ENCODE peak calls at places on chromosomes 6 and 20, in six cellular contexts. X is lower leg skin; J is fibroblast of lung; K is heart right ventricle; R is breast epithelium; T is CD8-positive, alpha-beta T cell. Z is an unnamed sample.

GRCh38 chr6:166736606-166737005 is 109.6 kb upstream of the RPS6KA2 start:
- DNase-seq in X (no peak), J (peak; percentile 21), K (no peak), R (no peak), T (no peak), Z (peak; percentile 37)

GRCh38 chr20:21571841-21572690 is 58.2 kb upstream of the NKX2-2 start:
- DNase-seq in X (no peak), J (peak; percentile 6), K (no peak), R (no peak), T (no peak), Z (peak; percentile 1)

GRCh38 chr6:106173480-106173879 is 87.3 kb downstream of the PRDM1 start:
- DNase-seq in X (no peak), J (no peak), K (no peak), R (no peak), T (no peak), Z (no peak)

GRCh38 chr20:41643504-41643938 is 25.3 kb upstream of the CHD6 start:
- DNase-seq in X (no peak), J (no peak), K (peak; percentile 13), R (no peak), T (no peak), Z (no peak)

GRCh38 chr20:53841741-53842140 is 228.7 kb downstream of the BCAS1 start:
- DNase-seq in X (no peak), J (no peak), K (no peak), R (no peak), T (no peak), Z (no peak)

GRCh38 chr20:25272223-25273000 is 24.5 kb downstream of the PYGB start:
- DNase-seq in X (no peak), J (no peak), K (peak; percentile 3), R (no peak), T (no peak), Z (no peak)

GRCh38 chr6:1162367-1163275 is 149.3 kb upstream of the FOXQ1 start:
- DNase-seq in X (no peak), J (no peak), K (no peak), R (no peak), T (no peak), Z (no peak)

GRCh38 chr6:18171861-18172260 is 16.6 kb downstream of the KDM1B start:
- DNase-seq in X (no peak), J (no peak), K (no peak), R (no peak), T (no peak), Z (no peak)

GRCh38 chr6:84688187-84688878 is 76.1 kb downstream of the TBX18 start:
- DNase-seq in X (no peak), J (no peak), K (no peak), R (no peak), T (no peak), Z (no peak)

GRCh38 chr6:43667245-43668150 is 20.1 kb downstream of the MRPS18A start:
- DNase-seq in X (peak; percentile 65), J (peak; percentile 67), K (peak; percentile 83), R (peak; percentile 87), T (peak; percentile 72), Z (peak; percentile 27)

GRCh38 chr6:170295519-170296422 is 4.9 kb upstream of the DLL1 start:
- DNase-seq in X (no peak), J (no peak), K (no peak), R (no peak), T (no peak), Z (no peak)

GRCh38 chr20:50187403-50188051 is 3.1 kb upstream of the CEBPB start:
- DNase-seq in X (peak; percentile 26), J (peak; percentile 72), K (no peak), R (no peak), T (no peak), Z (no peak)

GRCh38 chr6:10403385-10404106 is 11.3 kb downstream of the TFAP2A start:
- DNase-seq in X (no peak), J (peak; percentile 36), K (no peak), R (no peak), T (no peak), Z (peak; percentile 59)

GRCh38 chr20:39605908-39606307 is 643.8 kb downstream of the DHX35 start:
- DNase-seq in X (no peak), J (no peak), K (no peak), R (no peak), T (no peak), Z (no peak)

GRCh38 chr20:10580700-10581099 is 93.1 kb downstream of the JAG1 start:
- DNase-seq in X (no peak), J (no peak), K (no peak), R (no peak), T (no peak), Z (no peak)

GRCh38 chr20:63686492-63687321 is 9.7 kb upstream of the TNFRSF6B start:
- DNase-seq in X (peak; percentile 73), J (peak; percentile 84), K (peak; percentile 89), R (no peak), T (no peak), Z (peak; percentile 69)

GRCh38 chr6:82570083-82570482 is 206.5 kb downstream of the TPBG start:
- DNase-seq in X (no peak), J (no peak), K (no peak), R (no peak), T (no peak), Z (no peak)

GRCh38 chr6:84522135-84522535 is 242.3 kb downstream of the TBX18 start:
- DNase-seq in X (peak; percentile 43), J (peak; percentile 90), K (no peak), R (no peak), T (no peak), Z (peak; percentile 77)

GRCh38 chr6:156347251-156348049 is 429.7 kb upstream of the ARID1B start:
- DNase-seq in X (no peak), J (peak; percentile 34), K (no peak), R (no peak), T (no peak), Z (no peak)

GRCh38 chr6:67459556-67459955 is 1175.5 kb upstream of the ADGRB3 start:
- DNase-seq in X (no peak), J (no peak), K (no peak), R (no peak), T (no peak), Z (no peak)

GRCh38 chr20:47502801-47503239 is 1.1 kb downstream of the NCOA3 start:
- DNase-seq in X (no peak), J (peak; percentile 54), K (peak; percentile 13), R (no peak), T (no peak), Z (no peak)

GRCh38 chr6:37204014-37204751 is 34.2 kb downstream of the PIM1 start:
- DNase-seq in X (no peak), J (peak; percentile 56), K (no peak), R (no peak), T (no peak), Z (no peak)

GRCh38 chr20:25218109-25218486 is 22.6 kb downstream of the ENTPD6 start:
- DNase-seq in X (no peak), J (no peak), K (no peak), R (no peak), T (no peak), Z (no peak)

GRCh38 chr6:93749191-93749590 is 329.8 kb upstream of the EPHA7 start:
- DNase-seq in X (no peak), J (no peak), K (no peak), R (no peak), T (no peak), Z (no peak)

GRCh38 chr6:157650261-157650640 is 172.8 kb upstream of the SNX9 start:
- DNase-seq in X (no peak), J (no peak), K (peak; percentile 48), R (peak; percentile 45), T (no peak), Z (no peak)

GRCh38 chr6:24778878-24779277 is 4.1 kb downstream of the GMNN start:
- DNase-seq in X (no peak), J (no peak), K (no peak), R (no peak), T (no peak), Z (no peak)

GRCh38 chr6:136761227-136761922 is 30.9 kb downstream of the MAP3K5 start:
- DNase-seq in X (no peak), J (peak; percentile 56), K (peak; percentile 38), R (peak; percentile 57), T (no peak), Z (no peak)

GRCh38 chr6:144482142-144482541 is 197.0 kb downstream of the UTRN start:
- DNase-seq in X (peak; percentile 77), J (peak; percentile 86), K (peak; percentile 72), R (peak; percentile 81), T (peak; percentile 49), Z (peak; percentile 72)
- TF ChIP-seq CTCF in X (no peak), J (peak; percentile 60), K (peak; percentile 74), R (peak; percentile 77), T (peak; percentile 80), Z (peak; percentile 64)

GRCh38 chr6:7911345-7911725 is 747 bp upstream of the TXNDC5 start:
- DNase-seq in X (no peak), J (no peak), K (no peak), R (no peak), T (no peak), Z (no peak)
- H3K4me3 ChIP-seq in X (no peak overlapping the region), J (peak overlapping the region; percentile 51), K (no peak overlapping the region), R (peak overlapping the region; percentile 71), T (peak overlapping the region; percentile 69), Z (peak overlapping the region; percentile 50)

GRCh38 chr6:99614430-99615161 is 8.0 kb downstream of the PRDM13 start:
- DNase-seq in X (no peak), J (no peak), K (no peak), R (no peak), T (no peak), Z (no peak)
- TF ChIP-seq CTCF in X (no peak), J (no peak), K (no peak), R (no peak), T (no peak), Z (no peak)

GRCh38 chr6:158789115-158789917 is 29.9 kb downstream of the EZR start:
- DNase-seq in X (no peak), J (no peak), K (no peak), R (no peak), T (peak; percentile 48), Z (no peak)
- H3K4me3 ChIP-seq in X (no peak overlapping the region), J (no peak overlapping the region), K (no peak overlapping the region), R (no peak overlapping the region), T (peak overlapping the region; percentile 33), Z (no peak overlapping the region)

GRCh38 chr20:57878803-57879424 is 169.1 kb upstream of the PMEPA1 start:
- DNase-seq in X (no peak), J (no peak), K (no peak), R (no peak), T (no peak), Z (no peak)
- TF ChIP-seq CTCF in X (no peak), J (no peak), K (no peak), R (no peak), T (no peak), Z (no peak)

DNA sequence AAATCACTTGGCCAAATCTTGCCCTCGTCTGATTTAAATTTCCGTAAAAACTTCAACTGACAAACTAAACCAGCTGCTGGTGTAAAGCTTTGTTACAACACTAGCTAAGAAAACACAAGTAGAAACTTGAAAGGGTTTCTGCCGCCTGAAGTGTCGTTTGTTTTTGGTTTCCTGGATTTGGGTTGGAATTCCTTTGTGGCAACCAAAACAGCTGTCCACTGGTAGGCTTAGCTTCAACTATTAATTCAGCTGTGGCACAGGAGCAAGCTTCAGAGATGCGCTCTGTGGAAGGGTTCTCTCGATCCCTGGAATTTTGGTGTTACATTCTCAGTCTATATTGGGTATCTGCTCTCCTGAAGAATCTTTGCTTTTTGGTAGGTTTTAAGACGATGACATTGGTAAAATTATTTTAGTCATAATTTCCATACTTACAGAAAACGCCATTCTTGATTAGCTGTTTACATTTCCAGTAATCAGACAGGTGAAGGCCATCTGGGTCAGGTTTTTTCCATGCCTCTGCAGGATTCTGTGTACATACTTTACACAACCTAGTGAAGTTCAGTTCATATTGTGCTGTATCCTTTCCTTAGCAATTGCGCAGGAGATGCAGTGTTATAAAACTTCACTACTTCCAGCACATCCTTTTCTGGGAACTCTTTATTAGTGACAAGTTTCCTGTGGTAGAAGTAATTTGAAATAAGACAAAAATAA is 29.9 kb upstream of the SAMD3 start:
- DNase-seq in X (no peak), J (no peak), K (no peak), R (no peak), T (no peak), Z (no peak)
- H3K4me3 ChIP-seq in X (no peak overlapping the region), J (no peak overlapping the region), K (no peak overlapping the region), R (no peak overlapping the region), T (no peak overlapping the region), Z (no peak overlapping the region)